ENCODE peak calls at places on chromosomes 12 and 14, in nine cellular contexts. T is choroid plexus epithelial cell, W is Panc1, I is fibroblast of the aortic adventitia, V is thyroid gland, O is PC-9, K is GM12864, R is astrocyte of the cerebellum, H is AG09309. J is an unnamed sample.

GRCh38 chr12:42757735-42758134 is 168.2 kb upstream of the PRICKLE1 start:
- DNase-seq in T (no peak), W (no peak), I (no peak), V (no peak), O (no peak), K (no peak), R (no peak), H (no peak), J (no peak)

GRCh38 chr12:38282886-38283285 is 33.7 kb upstream of the ALG10B start:
- DNase-seq in T (no peak), W (peak), I (no peak), V (no peak), O (peak), K (no peak), R (no peak), H (no peak), J (no peak)

GRCh38 chr14:105866841-105867321 is 340.5 kb downstream of the TMEM121 start:
- DNase-seq in T (no peak), W (no peak), I (no peak), V (no peak), O (no peak), K (no peak), R (no peak), H (no peak), J (peak)

GRCh38 chr14:96066976-96067375 is 27.8 kb downstream of the C14orf132 start:
- DNase-seq in T (no peak), W (no peak), I (no peak), V (no peak), O (no peak), K (no peak), R (no peak), H (no peak), J (no peak)

GRCh38 chr12:69070319-69071090 is 137.5 kb upstream of the CPM start:
- DNase-seq in T (peak), W (peak), I (peak), V (peak), O (no peak), K (peak), R (peak), H (peak), J (peak)

GRCh38 chr12:52918351-52918750 is 13.5 kb upstream of the KRT8 start:
- DNase-seq in T (no peak), W (no peak), I (no peak), V (no peak), O (no peak), K (no peak), R (no peak), H (no peak), J (no peak)

GRCh38 chr12:130280226-130280625 is 57.5 kb upstream of the PIWIL1 start:
- DNase-seq in T (no peak), W (no peak), I (no peak), V (no peak), O (no peak), K (no peak), R (no peak), H (no peak), J (no peak)

GRCh38 chr12:50211392-50212070 is 44.4 kb upstream of the CERS5 start:
- DNase-seq in T (peak), W (no peak), I (peak), V (no peak), O (no peak), K (no peak), R (no peak), H (no peak), J (no peak)

GRCh38 chr12:52832960-52833905 is 878 bp downstream of the KRT79 start:
- DNase-seq in T (no peak), W (no peak), I (no peak), V (no peak), O (no peak), K (no peak), R (no peak), H (no peak), J (no peak)

GRCh38 chr14:79016828-79017505 is 846.8 kb downstream of the NRXN3 start:
- DNase-seq in T (peak), W (no peak), I (peak), V (no peak), O (peak), K (no peak), R (peak), H (peak), J (no peak)

GRCh38 chr12:80064269-80064668 is 35.1 kb upstream of the OTOGL start:
- DNase-seq in T (peak), W (no peak), I (no peak), V (no peak), O (no peak), K (no peak), R (no peak), H (no peak), J (no peak)

GRCh38 chr12:86724716-86725115 is 468.5 kb upstream of the MGAT4C start:
- DNase-seq in T (peak), W (no peak), I (peak), V (no peak), O (no peak), K (no peak), R (peak), H (peak), J (no peak)

GRCh38 chr12:52494518-52494917 is 1.5 kb upstream of the KRT6A start:
- DNase-seq in T (peak), W (no peak), I (peak), V (peak), O (no peak), K (no peak), R (no peak), H (no peak), J (peak)

GRCh38 chr12:87981495-87981894 is 47.7 kb downstream of the C12orf50 start:
- DNase-seq in T (peak), W (no peak), I (peak), V (no peak), O (no peak), K (no peak), R (no peak), H (no peak), J (no peak)

GRCh38 chr14:105473677-105474477 is 744 bp upstream of the CRIP2 start:
- DNase-seq in T (peak), W (no peak), I (peak), V (peak), O (peak), K (no peak), R (peak), H (peak), J (peak)

GRCh38 chr12:102871014-102871413 is 46.0 kb downstream of the PAH start:
- DNase-seq in T (no peak), W (no peak), I (no peak), V (no peak), O (no peak), K (no peak), R (no peak), H (no peak), J (no peak)

GRCh38 chr12:131863711-131864396 is 30.6 kb upstream of the ULK1 start:
- DNase-seq in T (no peak), W (no peak), I (no peak), V (no peak), O (no peak), K (no peak), R (no peak), H (no peak), J (no peak)

GRCh38 chr14:55580401-55581010 is 499 bp downstream of the KTN1 start:
- DNase-seq in T (no peak), W (no peak), I (no peak), V (peak), O (no peak), K (no peak), R (no peak), H (no peak), J (peak)

GRCh38 chr14:55581011-55581806 is 1.2 kb downstream of the KTN1 start:
- DNase-seq in T (peak), W (no peak), I (peak), V (peak), O (no peak), K (no peak), R (no peak), H (no peak), J (peak)

GRCh38 chr14:55579724-55580400 is at the start of gene KTN1:
- DNase-seq in T (peak), W (no peak), I (peak), V (peak), O (peak), K (no peak), R (no peak), H (no peak), J (peak)

GRCh38 chr14:55583942-55584468 is 4.0 kb downstream of the KTN1 start:
- DNase-seq in T (peak), W (no peak), I (no peak), V (no peak), O (peak), K (no peak), R (no peak), H (no peak), J (no peak)

GRCh38 chr14:55582741-55583140 is 2.7 kb downstream of the KTN1 start:
- DNase-seq in T (no peak), W (no peak), I (no peak), V (no peak), O (no peak), K (no peak), R (no peak), H (no peak), J (no peak)
- H3K4me3 ChIP-seq in T (no peak), W (peak), I (no peak), V (no peak), O (peak), K (no peak), R (no peak), H (no peak), J (no peak)

DNA sequence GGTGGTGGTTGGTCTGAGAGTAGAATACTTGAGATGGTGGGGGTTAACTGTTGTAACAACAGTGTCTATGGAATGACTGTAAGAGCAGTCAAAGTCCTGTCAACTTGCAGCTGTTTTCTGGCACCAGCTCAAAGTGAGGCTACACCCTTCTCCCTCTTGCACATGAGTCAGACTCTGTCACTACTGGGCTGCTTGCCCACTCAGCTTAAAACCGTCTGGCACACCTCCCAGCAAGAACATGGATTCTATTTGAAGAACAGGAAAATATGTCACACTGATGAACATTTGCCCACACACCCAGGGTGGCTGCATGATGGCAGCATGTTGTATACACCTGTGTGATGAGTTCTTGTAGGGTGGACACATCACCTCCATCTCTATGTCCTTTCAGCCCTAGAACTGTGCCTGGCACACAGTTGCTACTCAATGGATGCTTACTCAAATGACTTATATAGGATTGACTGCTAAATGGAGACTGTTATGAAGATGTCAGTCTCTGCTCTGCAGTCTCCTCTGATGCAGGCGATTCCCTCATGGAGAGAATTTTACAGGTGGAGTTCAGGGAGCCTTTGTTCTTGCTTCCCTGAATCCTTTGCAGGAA is 19.3 kb upstream of the SERPINA6 start:
- DNase-seq in T (peak), W (peak), I (peak), V (peak), O (no peak), K (no peak), R (peak), H (peak), J (peak)
- TF ChIP-seq CTCF in T (no peak), W (no peak), I (no peak), V (no peak), O (no peak), K (no peak), R (no peak), H (no peak), J (no peak)

DNA sequence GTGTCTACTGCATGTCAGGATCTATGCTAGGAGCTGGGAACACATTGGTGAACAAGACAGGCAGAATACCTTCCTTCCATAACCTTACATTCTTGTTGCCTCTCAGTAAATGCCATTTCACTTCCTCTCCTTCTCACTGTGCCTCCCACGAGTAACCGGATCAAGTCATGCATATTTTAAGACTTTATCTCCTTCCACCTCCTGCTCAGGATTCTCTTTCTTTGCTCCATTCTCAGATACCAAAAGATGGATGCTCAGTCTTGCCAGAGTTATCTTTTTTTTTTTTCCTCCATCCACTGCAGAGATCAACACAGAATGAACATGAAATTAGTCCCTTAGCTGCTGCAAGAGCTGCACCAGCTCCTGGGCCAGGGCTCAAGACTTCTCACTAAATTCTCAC is 20.0 kb upstream of the APPL2 start:
- DNase-seq in T (no peak), W (no peak), I (no peak), V (no peak), O (peak), K (no peak), R (no peak), H (no peak), J (no peak)
- H3K4me3 ChIP-seq in T (no peak), W (no peak), I (no peak), V (no peak), O (no peak), K (no peak), R (no peak), H (no peak), J (no peak)

DNA sequence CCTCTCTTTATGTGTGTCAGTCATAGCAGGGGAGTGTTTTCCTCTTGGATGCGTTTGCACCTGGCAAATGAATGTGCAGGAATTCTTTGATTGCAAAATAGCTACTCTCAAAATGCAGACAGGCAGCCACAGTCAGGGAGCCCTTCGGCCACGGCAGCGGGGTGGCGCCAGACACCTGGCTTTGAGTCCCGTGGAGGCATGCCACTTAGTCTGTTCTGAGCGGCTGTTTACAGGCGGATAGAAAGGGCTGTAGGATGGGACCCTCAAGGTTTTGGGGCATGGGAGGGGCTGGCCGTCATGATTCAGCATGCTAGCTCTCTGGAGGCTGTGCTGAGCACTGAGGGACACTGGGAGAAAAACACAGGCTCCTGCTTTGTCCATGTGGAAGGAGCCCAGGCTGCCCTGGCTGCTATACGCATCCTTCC is 117.1 kb downstream of the SLC25A47 start:
- DNase-seq in T (peak), W (peak), I (peak), V (peak), O (peak), K (no peak), R (peak), H (no peak), J (peak)
- TF ChIP-seq CTCF in T (peak), W (peak), I (peak), V (peak), O (peak), K (peak), R (peak), H (peak), J (peak)

GRCh38 chr12:121579981-121580868 is 598 bp downstream of the KDM2B start:
- DNase-seq in T (peak), W (no peak), I (peak), V (peak), O (no peak), K (no peak), R (no peak), H (no peak), J (peak)
- H3K4me3 ChIP-seq in T (peak), W (peak), I (peak), V (peak), O (peak), K (peak), R (peak), H (peak), J (peak)

DNA sequence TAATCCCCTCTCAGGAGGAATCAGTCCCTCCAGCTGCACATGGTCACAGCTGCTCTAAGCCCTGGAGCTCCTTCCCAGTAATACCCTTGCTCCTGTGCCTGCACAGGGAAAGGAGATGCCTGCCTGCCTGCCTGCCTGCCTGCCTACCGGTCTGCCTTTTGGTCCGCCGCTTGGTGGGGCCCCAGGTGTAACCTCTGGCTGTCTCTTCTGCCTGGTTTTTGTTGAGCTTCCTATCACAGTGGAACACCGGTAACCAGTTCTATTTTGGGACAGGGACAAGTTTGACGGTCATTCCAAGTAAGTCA is 99.8 kb downstream of the DAD1 start:
- DNase-seq in T (no peak), W (no peak), I (no peak), V (no peak), O (no peak), K (no peak), R (no peak), H (no peak), J (no peak)
- TF ChIP-seq CTCF in T (no peak), W (no peak), I (no peak), V (no peak), O (no peak), K (no peak), R (no peak), H (no peak), J (no peak)

GRCh38 chr14:63046339-63047268 is 1.3 kb upstream of the KCNH5 start:
- DNase-seq in T (no peak), W (no peak), I (no peak), V (no peak), O (no peak), K (no peak), R (no peak), H (no peak), J (no peak)
- H3K4me3 ChIP-seq in T (no peak), W (peak), I (no peak), V (no peak), O (no peak), K (no peak), R (peak), H (no peak), J (no peak)

GRCh38 chr12:12714276-12715001 is 2.7 kb upstream of the CDKN1B start:
- DNase-seq in T (peak), W (no peak), I (peak), V (peak), O (no peak), K (no peak), R (no peak), H (no peak), J (peak)
- TF ChIP-seq CTCF in T (peak), W (peak), I (no peak), V (peak), O (no peak), K (peak), R (peak), H (no peak), J (peak)

J was measured in body of pancreas.